ENCODE peak calls at places on chromosomes 13 and 19, in nine cellular contexts. V, W, S, P, D, J, Q, L and X are unnamed samples.

GRCh38 chr13:40101708-40102359 is 446.4 kb downstream of the COG6 start:
- DNase-seq in V (no peak), W (no peak), S (no peak), P (no peak), D (no peak), J (no peak), Q (no peak), L (no peak), X (no peak)

GRCh38 chr19:58582985-58583384 is 9.8 kb upstream of the MZF1 start:
- DNase-seq in V (no peak), W (no peak), S (no peak), P (no peak), D (no peak), J (no peak), Q (no peak), L (no peak), X (no peak)

GRCh38 chr19:5254543-5254942 is 86.1 kb downstream of the PTPRS start:
- DNase-seq in V (no peak), W (no peak), S (no peak), P (no peak), D (no peak), J (no peak), Q (no peak), L (no peak), X (no peak)

GRCh38 chr13:91195789-91196188 is 151.7 kb upstream of the MIR17HG start:
- DNase-seq in V (no peak), W (no peak), S (no peak), P (no peak), D (no peak), J (no peak), Q (no peak), L (no peak), X (no peak)

GRCh38 chr13:49444517-49445395 is 682 bp downstream of the SETDB2 start:
- DNase-seq in V (no peak), W (peak; percentile 89), S (peak; percentile 12), P (peak; percentile 39), D (no peak), J (no peak), Q (peak; percentile 39), L (no peak), X (peak; percentile 74)

GRCh38 chr19:8158411-8159074 is 9.2 kb upstream of the FBN3 start:
- DNase-seq in V (no peak), W (peak; percentile 94), S (no peak), P (peak; percentile 42), D (peak; percentile 66), J (peak; percentile 49), Q (peak; percentile 97), L (peak; percentile 79), X (peak; percentile 77)

GRCh38 chr13:76610819-76611415 is 275.3 kb downstream of the KCTD12 start:
- DNase-seq in V (no peak), W (no peak), S (no peak), P (no peak), D (no peak), J (no peak), Q (no peak), L (no peak), X (no peak)

GRCh38 chr19:2524840-2525723 is 49.2 kb downstream of the GADD45B start:
- DNase-seq in V (peak; percentile 42), W (peak; percentile 54), S (no peak), P (no peak), D (no peak), J (no peak), Q (peak; percentile 43), L (peak; percentile 87), X (no peak)

GRCh38 chr13:76297331-76297730 is 588.9 kb downstream of the KCTD12 start:
- DNase-seq in V (no peak), W (no peak), S (no peak), P (no peak), D (no peak), J (no peak), Q (no peak), L (no peak), X (no peak)

GRCh38 chr13:111177081-111177711 is 62.1 kb downstream of the ARHGEF7 start:
- DNase-seq in V (peak; percentile 75), W (no peak), S (peak; percentile 19), P (peak; percentile 32), D (peak; percentile 19), J (peak; percentile 27), Q (no peak), L (no peak), X (peak; percentile 59)

GRCh38 chr13:70890289-70890688 is 782.0 kb upstream of the KLHL1 start:
- DNase-seq in V (no peak), W (no peak), S (no peak), P (no peak), D (no peak), J (no peak), Q (peak; percentile 7), L (no peak), X (no peak)

GRCh38 chr19:6705931-6706632 is 14.4 kb downstream of the C3 start:
- DNase-seq in V (no peak), W (no peak), S (no peak), P (no peak), D (no peak), J (no peak), Q (no peak), L (no peak), X (no peak)

GRCh38 chr19:57171551-57172081 is 4.3 kb upstream of the DUXA start:
- DNase-seq in V (peak; percentile 31), W (peak; percentile 72), S (no peak), P (peak; percentile 19), D (peak; percentile 32), J (peak; percentile 34), Q (peak; percentile 72), L (no peak), X (no peak)

GRCh38 chr19:33171222-33171795 is 22.8 kb upstream of the LRP3 start:
- DNase-seq in V (no peak), W (no peak), S (no peak), P (no peak), D (no peak), J (no peak), Q (no peak), L (no peak), X (peak; percentile 28)

GRCh38 chr19:13838071-13838942 is 38.6 kb upstream of the NANOS3 start:
- DNase-seq in V (no peak), W (peak; percentile 38), S (no peak), P (no peak), D (no peak), J (no peak), Q (no peak), L (no peak), X (no peak)
- H3K4me1 ChIP-seq in V (peaks cover 89% of the 10 kb centered on the region), W (peaks cover 46% of the 10 kb centered on the region), S (peaks cover 61% of the 10 kb centered on the region), P (peaks cover 4% of the 10 kb centered on the region), D (peaks cover 67% of the 10 kb centered on the region), J (peaks cover 46% of the 10 kb centered on the region), Q (peaks cover 18% of the 10 kb centered on the region), L (peaks cover 51% of the 10 kb centered on the region), X (peaks cover 8% of the 10 kb centered on the region)

DNA sequence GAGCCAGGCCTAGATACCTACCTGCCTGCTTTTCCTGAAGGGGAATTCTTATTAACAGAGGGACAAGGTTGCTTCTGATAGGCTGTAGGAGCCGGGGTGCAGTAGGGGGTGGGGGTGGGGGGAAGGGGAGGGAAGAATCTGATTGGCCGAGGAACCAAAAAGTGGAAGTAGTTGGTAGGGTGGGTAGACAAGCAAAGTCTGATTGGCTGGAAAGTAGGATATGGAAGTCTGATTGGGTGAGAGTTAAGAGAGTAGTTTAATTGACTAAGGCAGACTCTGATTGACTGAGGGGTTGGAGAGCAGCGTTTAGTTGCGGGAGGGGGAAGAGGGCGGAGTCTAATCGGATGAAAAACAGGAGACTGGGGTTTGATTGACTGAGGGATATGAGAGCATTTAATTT is 9.4 kb upstream of the CYP4F22 start:
- DNase-seq in V (no peak), W (peak; percentile 63), S (no peak), P (no peak), D (no peak), J (no peak), Q (peak; percentile 44), L (peak; percentile 66), X (no peak)
- H3K4me3 ChIP-seq in V (no peak overlapping the region), W (no peak overlapping the region), S (no peak overlapping the region), P (no peak overlapping the region), D (no peak overlapping the region), J (no peak overlapping the region), Q (no peak overlapping the region), L (no peak overlapping the region), X (no peak overlapping the region)

GRCh38 chr19:16364231-16364865 is 39.7 kb downstream of the KLF2 start:
- DNase-seq in V (no peak), W (no peak), S (no peak), P (no peak), D (no peak), J (no peak), Q (no peak), L (no peak), X (no peak)

GRCh38 chr19:16366056-16366432 is 41.4 kb downstream of the KLF2 start:
- DNase-seq in V (no peak), W (no peak), S (no peak), P (no peak), D (no peak), J (no peak), Q (no peak), L (no peak), X (no peak)

GRCh38 chr19:16363852-16364230 is 39.2 kb downstream of the KLF2 start:
- DNase-seq in V (no peak), W (no peak), S (no peak), P (no peak), D (no peak), J (no peak), Q (no peak), L (no peak), X (no peak)

GRCh38 chr19:16366433-16367268 is 42.0 kb downstream of the KLF2 start:
- DNase-seq in V (no peak), W (peak; percentile 61), S (peak; percentile 73), P (no peak), D (no peak), J (no peak), Q (peak; percentile 53), L (no peak), X (no peak)

GRCh38 chr19:16365300-16365996 is 40.8 kb downstream of the KLF2 start:
- DNase-seq in V (no peak), W (no peak), S (no peak), P (no peak), D (no peak), J (no peak), Q (no peak), L (no peak), X (peak; percentile 71)
- H3K27ac ChIP-seq in V (no peak overlapping the region), W (no peak overlapping the region), S (peak overlapping the region; percentile 70), P (peak overlapping the region; percentile 30), D (peak overlapping the region; percentile 27), J (no peak overlapping the region), Q (no peak overlapping the region), L (no peak overlapping the region), X (no peak overlapping the region)

GRCh38 chr13:114062754-114063153 is 69.7 kb downstream of the RASA3 start:
- DNase-seq in V (no peak), W (no peak), S (no peak), P (no peak), D (no peak), J (no peak), Q (no peak), L (no peak), X (no peak)

GRCh38 chr13:114061047-114061446 is 71.4 kb downstream of the RASA3 start:
- DNase-seq in V (no peak), W (no peak), S (no peak), P (no peak), D (no peak), J (no peak), Q (no peak), L (no peak), X (no peak)

GRCh38 chr13:114063545-114064515 is 68.6 kb downstream of the RASA3 start:
- DNase-seq in V (peak; percentile 63), W (no peak), S (peak; percentile 45), P (peak; percentile 75), D (peak; percentile 40), J (peak; percentile 45), Q (no peak), L (no peak), X (peak; percentile 51)

GRCh38 chr13:114061746-114062145 is 70.7 kb downstream of the RASA3 start:
- DNase-seq in V (no peak), W (no peak), S (no peak), P (no peak), D (no peak), J (no peak), Q (no peak), L (no peak), X (no peak)

GRCh38 chr13:114062341-114062740 is 70.1 kb downstream of the RASA3 start:
- DNase-seq in V (no peak), W (no peak), S (no peak), P (no peak), D (no peak), J (no peak), Q (no peak), L (no peak), X (no peak)
- H3K4me1 ChIP-seq in V (peaks cover 74% of the 10 kb centered on the region), W (peaks cover 11% of the 10 kb centered on the region), S (peaks cover 39% of the 10 kb centered on the region), P (peaks cover 10% of the 10 kb centered on the region), D (peaks cover 32% of the 10 kb centered on the region), J (peaks cover 18% of the 10 kb centered on the region), Q (peaks cover 9% of the 10 kb centered on the region), L (peaks cover 31% of the 10 kb centered on the region), X (peaks cover 2% of the 10 kb centered on the region)